ENCODE peak calls at places on chromosomes 3 and 15, in four cellular contexts. W is CD4-positive, CD25-positive, alpha-beta regulatory T cell; C is IMR-90; P is pancreas. V is an unnamed sample.
A peak's percentile ranks its signal among the peaks of the same experiment; 100 is the strongest.

GRCh38 chr3:185422677-185423076 is 59.7 kb downstream of the MAP3K13 start:
- DNase-seq in W (no peak), C (no peak), P (no peak), V (no peak)

GRCh38 chr3:38843898-38844297 is 27.9 kb upstream of the SCN10A start:
- DNase-seq in W (peak; percentile 47), C (peak; percentile 70), P (no peak), V (no peak)

GRCh38 chr15:59516655-59517461 is 78.9 kb downstream of the FAM81A start:
- DNase-seq in W (no peak), C (no peak), P (no peak), V (no peak)

GRCh38 chr3:15665510-15666150 is 64.1 kb downstream of the BTD start:
- DNase-seq in W (no peak), C (peak; percentile 64), P (no peak), V (no peak)

GRCh38 chr3:103210583-103210982 is 775.8 kb downstream of the ZPLD1 start:
- DNase-seq in W (no peak), C (no peak), P (no peak), V (no peak)

GRCh38 chr3:150725548-150725947 is 21.8 kb upstream of the ERICH6 start:
- DNase-seq in W (no peak), C (no peak), P (no peak), V (no peak)

GRCh38 chr15:80825361-80826030 is 46.3 kb downstream of the CEMIP start:
- DNase-seq in W (no peak), C (no peak), P (no peak), V (no peak)

GRCh38 chr3:99562138-99562537 is 76.3 kb upstream of the COL8A1 start:
- DNase-seq in W (no peak), C (peak; percentile 69), P (no peak), V (no peak)

GRCh38 chr3:63943678-63944077 is 31.5 kb upstream of the SCAANT1 start:
- DNase-seq in W (no peak), C (no peak), P (no peak), V (no peak)
- H3K36me3 ChIP-seq in W (peaks cover 5% of the 10 kb centered on the region), C (peaks cover 4% of the 10 kb centered on the region), P (no peaks in the 10 kb centered on the region), V (no peaks in the 10 kb centered on the region)

GRCh38 chr3:189631409-189631808 is 220 bp downstream of the TP63 start:
- DNase-seq in W (no peak), C (no peak), P (no peak), V (no peak)

GRCh38 chr3:189632238-189632637 is 1.0 kb downstream of the TP63 start:
- DNase-seq in W (no peak), C (no peak), P (no peak), V (no peak)

GRCh38 chr3:189630667-189631372 is 369 bp upstream of the TP63 start:
- DNase-seq in W (no peak), C (no peak), P (no peak), V (no peak)

GRCh38 chr3:189629803-189630455 is 1.3 kb upstream of the TP63 start:
- DNase-seq in W (no peak), C (no peak), P (peak; percentile 56), V (no peak)

GRCh38 chr3:189631373-189631408 is at the start of gene TP63:
- DNase-seq in W (no peak), C (no peak), P (no peak), V (no peak)
- H3K4me3 ChIP-seq in W (peak within 1 kb of the TSS; percentile 14), C (no peak within 1 kb of the TSS), P (no peak within 1 kb of the TSS), V (no peak within 1 kb of the TSS)

GRCh38 chr15:56240390-56240789 is 3.3 kb downstream of the RFX7 start:
- DNase-seq in W (no peak), C (no peak), P (no peak), V (no peak)

GRCh38 chr15:56243774-56244236 is at the start of gene RFX7:
- DNase-seq in W (peak; percentile 80), C (peak; percentile 73), P (peak; percentile 88), V (peak; percentile 68)

GRCh38 chr15:56242576-56243116 is 1.0 kb downstream of the RFX7 start:
- DNase-seq in W (peak; percentile 44), C (no peak), P (no peak), V (no peak)

GRCh38 chr15:56243117-56243773 is 434 bp downstream of the RFX7 start:
- DNase-seq in W (peak; percentile 56), C (peak; percentile 26), P (peak; percentile 73), V (peak; percentile 19)

GRCh38 chr15:56241374-56242085 is 2.1 kb downstream of the RFX7 start:
- DNase-seq in W (peak; percentile 24), C (peak; percentile 10), P (no peak), V (no peak)
- H3K27ac ChIP-seq in W (peak overlapping the region; percentile 69), C (no peak overlapping the region), P (no peak overlapping the region), V (peak overlapping the region; percentile 17)

GRCh38 chr3:182843478-182843877 is 50.2 kb downstream of the ATP11B start:
- DNase-seq in W (no peak), C (peak; percentile 11), P (no peak), V (no peak)

DNA sequence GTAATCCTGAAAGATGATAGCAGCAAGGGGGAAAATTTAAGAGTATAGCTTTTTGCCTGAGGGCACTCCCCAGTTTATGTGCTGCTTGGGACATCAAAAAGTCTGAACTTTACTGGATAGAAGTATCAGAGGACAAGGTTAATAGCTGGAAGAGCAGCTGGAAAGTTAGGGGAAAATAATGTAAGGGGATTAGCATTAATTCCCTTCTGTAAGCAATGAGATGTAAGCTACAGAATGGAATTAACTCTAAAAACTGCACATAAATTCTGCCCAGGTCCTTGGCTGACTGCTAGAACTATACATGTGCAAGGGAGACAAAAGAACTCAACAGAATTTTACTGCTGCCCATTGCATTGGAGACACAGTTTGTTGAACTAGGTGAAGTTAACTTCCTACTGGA is 55.6 kb downstream of the ATP11B start:
- DNase-seq in W (no peak), C (no peak), P (no peak), V (no peak)
- H3K36me3 ChIP-seq in W (peaks cover 74% of the 10 kb centered on the region), C (peaks cover 11% of the 10 kb centered on the region), P (peaks cover 2% of the 10 kb centered on the region), V (peaks cover 42% of the 10 kb centered on the region)

GRCh38 chr3:46977811-46978195 is 1.3 kb upstream of the CCDC12 start:
- DNase-seq in W (no peak), C (no peak), P (no peak), V (no peak)
- H3K4me3 ChIP-seq in W (peak overlapping the region; percentile 18), C (no peak overlapping the region), P (no peak overlapping the region), V (no peak overlapping the region)

GRCh38 chr15:84960391-84961113 is 21.1 kb upstream of the PDE8A start:
- DNase-seq in W (no peak), C (no peak), P (no peak), V (no peak)
- H3K27ac ChIP-seq in W (no peak overlapping the region), C (peak overlapping the region; percentile 4), P (no peak overlapping the region), V (no peak overlapping the region)

V was measured in CD8-positive, alpha-beta memory T cell.